ENCODE peak calls at places on chromosome 7, in seven cellular contexts. K, A, N, M, Z, B and Y are unnamed samples.

GRCh38 chr7:34747842-34748241 is 89.8 kb downstream of the NPSR1 start:
- DNase-seq in K (no peak), A (no peak), N (no peak), M (peak), Z (no peak), B (no peak), Y (no peak)

GRCh38 chr7:35747611-35748010 is 52.7 kb upstream of the HERPUD2 start:
- DNase-seq in K (no peak), A (peak), N (no peak), M (no peak), Z (no peak), B (peak), Y (no peak)

GRCh38 chr7:105853931-105854419 is 22.4 kb downstream of the ATXN7L1 start:
- DNase-seq in K (peak), A (no peak), N (peak), M (peak), Z (no peak), B (peak), Y (no peak)

GRCh38 chr7:83782628-83783027 is 133.7 kb upstream of the SEMA3E start:
- DNase-seq in K (no peak), A (peak), N (no peak), M (no peak), Z (no peak), B (no peak), Y (no peak)

GRCh38 chr7:45595809-45596664 is 21.9 kb downstream of the ADCY1 start:
- DNase-seq in K (no peak), A (no peak), N (no peak), M (no peak), Z (no peak), B (no peak), Y (no peak)

GRCh38 chr7:20514364-20514763 is 101.1 kb upstream of the ABCB5 start:
- DNase-seq in K (no peak), A (peak), N (no peak), M (peak), Z (peak), B (peak), Y (peak)

GRCh38 chr7:125098377-125098970 is 168.8 kb upstream of the POT1 start:
- DNase-seq in K (no peak), A (peak), N (no peak), M (no peak), Z (no peak), B (no peak), Y (no peak)

GRCh38 chr7:115678049-115678982 is 352.2 kb downstream of the TFEC start:
- DNase-seq in K (no peak), A (peak), N (no peak), M (peak), Z (no peak), B (peak), Y (no peak)

GRCh38 chr7:157553256-157553655 is 216.5 kb downstream of the DNAJB6 start:
- DNase-seq in K (no peak), A (no peak), N (no peak), M (no peak), Z (no peak), B (no peak), Y (no peak)

GRCh38 chr7:93817004-93817403 is 73.5 kb downstream of the TFPI2 start:
- DNase-seq in K (no peak), A (no peak), N (peak), M (no peak), Z (no peak), B (no peak), Y (no peak)

GRCh38 chr7:116422651-116423050 is 76.9 kb upstream of the CAV2 start:
- DNase-seq in K (no peak), A (no peak), N (no peak), M (no peak), Z (no peak), B (no peak), Y (no peak)

GRCh38 chr7:41698726-41699125 is 4.2 kb downstream of the INHBA start:
- DNase-seq in K (no peak), A (peak), N (no peak), M (no peak), Z (peak), B (peak), Y (no peak)

GRCh38 chr7:41701068-41701467 is 1.8 kb downstream of the INHBA start:
- DNase-seq in K (no peak), A (no peak), N (no peak), M (no peak), Z (no peak), B (no peak), Y (no peak)

GRCh38 chr7:41701542-41701941 is 1.3 kb downstream of the INHBA start:
- DNase-seq in K (no peak), A (no peak), N (peak), M (no peak), Z (no peak), B (no peak), Y (no peak)

GRCh38 chr7:41699532-41699931 is 3.4 kb downstream of the INHBA start:
- DNase-seq in K (no peak), A (peak), N (peak), M (no peak), Z (no peak), B (peak), Y (no peak)

DNA sequence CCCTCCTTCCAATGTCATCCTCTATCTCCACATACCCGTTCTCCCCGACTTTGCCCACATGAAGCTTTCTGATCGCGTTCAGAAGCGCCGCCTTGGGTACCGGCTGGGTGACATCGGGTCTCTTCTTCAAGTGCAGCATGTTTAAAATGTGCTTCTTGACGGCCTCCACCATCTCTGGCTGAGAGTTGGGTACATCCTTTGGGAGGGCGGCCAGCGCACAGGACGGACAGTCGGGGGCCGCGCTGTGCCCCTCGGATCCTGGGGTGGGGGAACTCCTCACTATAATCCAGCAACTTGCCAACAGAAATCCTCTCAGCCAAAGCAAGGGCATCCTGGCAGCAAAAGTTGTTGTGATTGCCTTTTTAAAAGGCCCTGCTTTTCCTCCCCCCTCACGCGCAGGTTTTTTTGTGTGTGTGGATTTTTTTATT is 2.8 kb downstream of the INHBA start:
- DNase-seq in K (no peak), A (no peak), N (peak), M (no peak), Z (no peak), B (no peak), Y (no peak)
- H3K4me3 ChIP-seq in K (no peak), A (peak), N (peak), M (peak), Z (peak), B (peak), Y (peak)

GRCh38 chr7:154832557-154833138 is 170.3 kb downstream of the PAXIP1 start:
- DNase-seq in K (peak), A (no peak), N (peak), M (peak), Z (no peak), B (no peak), Y (no peak)
- TF ChIP-seq CTCF in K (peak), A (no peak), N (peak), M (peak), Z (no peak), B (no peak), Y (no peak)

GRCh38 chr7:90597879-90598278 is 1.8 kb downstream of the CDK14 start:
- DNase-seq in K (no peak), A (no peak), N (no peak), M (no peak), Z (no peak), B (peak), Y (no peak)
- H3K4me3 ChIP-seq in K (no peak), A (peak), N (peak), M (peak), Z (no peak), B (peak), Y (no peak)

DNA sequence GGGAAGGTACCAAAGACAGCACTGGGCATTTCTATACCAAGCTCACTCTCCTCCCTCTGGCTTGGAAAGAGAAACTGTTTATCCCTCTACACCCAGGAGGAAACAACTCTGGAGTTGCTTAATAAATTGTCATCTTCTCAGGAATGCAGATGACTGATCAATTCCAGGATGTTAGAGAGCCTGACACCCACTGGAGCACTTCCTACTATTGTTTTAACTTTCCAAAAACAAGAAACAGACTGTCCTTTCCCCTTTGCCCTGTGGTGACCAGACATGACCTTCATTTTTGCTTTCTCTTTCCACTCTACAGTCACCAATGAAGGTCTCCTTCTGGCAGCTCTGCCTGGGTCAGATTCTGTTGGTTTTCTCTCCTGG is 19.6 kb downstream of the GIMAP4 start:
- DNase-seq in K (peak), A (no peak), N (no peak), M (no peak), Z (no peak), B (peak), Y (peak)
- TF ChIP-seq CTCF in K (no peak), A (no peak), N (no peak), M (no peak), Z (no peak), B (no peak), Y (no peak)

DNA sequence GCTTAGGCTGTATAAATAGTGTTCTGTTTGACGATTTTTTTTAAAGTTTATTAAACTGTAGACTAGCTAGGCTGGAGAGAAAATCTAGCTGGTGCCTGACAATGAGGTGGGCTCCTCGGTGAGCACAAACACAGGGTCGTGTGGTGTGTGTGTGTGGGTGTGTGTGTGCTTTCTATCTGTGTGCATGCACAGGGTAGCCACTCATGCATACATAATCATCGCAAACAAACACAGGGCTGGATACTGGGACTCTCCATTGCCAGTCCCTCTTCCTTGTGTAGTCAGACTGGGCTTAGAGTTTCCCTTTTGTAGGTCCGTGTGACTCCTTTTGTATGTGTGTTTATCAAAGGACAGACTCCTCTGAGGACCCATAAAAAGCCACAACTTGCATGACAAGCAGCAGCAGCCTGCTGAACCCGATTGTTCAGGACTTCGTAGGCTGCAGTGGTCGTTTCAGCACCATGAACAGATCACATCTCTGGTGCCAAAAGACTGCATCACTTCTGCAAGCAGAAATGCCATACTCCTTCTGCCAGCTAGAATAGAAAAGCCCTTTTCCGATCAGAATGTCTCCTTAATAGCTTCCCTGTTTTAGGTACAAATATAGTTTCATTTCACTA is 855 bp downstream of the VSTM2A start:
- DNase-seq in K (no peak), A (peak), N (peak), M (peak), Z (no peak), B (peak), Y (no peak)
- H3K4me3 ChIP-seq in K (no peak), A (no peak), N (peak), M (no peak), Z (no peak), B (no peak), Y (no peak)